ENCODE peak calls at places on chromosomes 5 and 9, in eight cellular contexts. J, K, G, M, X, Y, E and P are unnamed samples.

GRCh38 chr5:143148461-143149170 is 254.9 kb downstream of the NR3C1 start:
- DNase-seq in J (no peak), M (no peak), G (peak), K (no peak), Y (no peak), X (no peak), E (no peak), P (no peak)

GRCh38 chr9:109816490-109816889 is 36.5 kb downstream of the PALM2AKAP2 start:
- DNase-seq in G (peak), E (no peak), J (no peak), Y (no peak), X (no peak), K (no peak), M (no peak), P (peak)

GRCh38 chr5:76818844-76819831 is at the start of gene F2RL1:
- DNase-seq in G (peak), X (peak), K (peak), E (peak), M (peak), Y (peak), J (peak), P (peak)

GRCh38 chr5:51279983-51280382 is 103.3 kb upstream of the ISL1 start:
- DNase-seq in M (no peak), E (no peak), X (peak), G (no peak), K (peak), J (no peak), Y (no peak), P (no peak)

GRCh38 chr9:89777544-89777943 is 172.7 kb downstream of the GADD45G start:
- DNase-seq in K (no peak), M (no peak), X (no peak), Y (no peak), E (no peak), G (no peak), J (no peak), P (no peak)

GRCh38 chr9:12784461-12785250 is 9.8 kb downstream of the LURAP1L start:
- DNase-seq in M (no peak), G (peak), X (no peak), K (no peak), E (no peak), J (no peak), Y (no peak), P (peak)

GRCh38 chr5:92337772-92338234 is 954.7 kb upstream of the ARRDC3 start:
- DNase-seq in J (no peak), X (no peak), M (no peak), E (no peak), K (no peak), G (no peak), Y (no peak), P (peak)

GRCh38 chr9:69115621-69116020 is 58.5 kb upstream of the TJP2 start:
- DNase-seq in K (no peak), X (no peak), E (no peak), M (no peak), G (peak), J (no peak), Y (no peak), P (peak)

GRCh38 chr5:43627028-43627427 is 24.0 kb downstream of the NNT start:
- DNase-seq in Y (peak), M (no peak), G (peak), E (no peak), X (peak), J (no peak), K (peak), P (peak)

GRCh38 chr9:14043491-14043890 is 270.4 kb downstream of the NFIB start:
- DNase-seq in J (no peak), G (no peak), X (no peak), K (no peak), Y (no peak), M (no peak), E (no peak), P (no peak)

GRCh38 chr9:79709945-79710674 is 138.3 kb downstream of the TLE4 start:
- DNase-seq in Y (no peak), E (no peak), M (no peak), K (no peak), G (no peak), X (no peak), J (peak), P (no peak)

GRCh38 chr9:121529237-121529987 is 29.8 kb upstream of the GGTA1 start:
- DNase-seq in X (peak), G (peak), M (no peak), E (no peak), K (no peak), J (peak), Y (no peak), P (peak)

GRCh38 chr9:94879230-94879629 is 152.7 kb downstream of the AOPEP start:
- DNase-seq in G (no peak), Y (no peak), X (no peak), J (no peak), M (no peak), E (no peak), K (no peak), P (no peak)

GRCh38 chr5:57103317-57103907 is 70.4 kb upstream of the GPBP1 start:
- DNase-seq in J (no peak), X (no peak), M (no peak), G (no peak), E (no peak), K (no peak), Y (no peak), P (no peak)

GRCh38 chr5:177256296-177256695 is 47.2 kb downstream of the RAB24 start:
- DNase-seq in E (no peak), M (no peak), Y (no peak), K (no peak), G (no peak), X (no peak), J (no peak), P (peak)

GRCh38 chr9:20948703-20949102 is 82.7 kb downstream of the HACD4 start:
- DNase-seq in J (no peak), Y (no peak), X (no peak), E (no peak), G (no peak), M (no peak), K (no peak), P (no peak)

GRCh38 chr5:75331095-75332090 is 5.6 kb upstream of the HMGCR start:
- DNase-seq in J (no peak), G (no peak), K (no peak), X (no peak), E (no peak), M (no peak), Y (no peak), P (no peak)

GRCh38 chr9:76441551-76442322 is 17.2 kb upstream of the GCNT1 start:
- DNase-seq in E (peak), J (no peak), M (no peak), G (peak), Y (no peak), X (no peak), K (no peak), P (peak)

GRCh38 chr9:134593756-134594375 is 47.7 kb upstream of the COL5A1 start:
- DNase-seq in M (no peak), Y (no peak), E (no peak), K (no peak), G (no peak), J (no peak), X (peak), P (no peak)

GRCh38 chr9:85741112-85741874 is 461 bp downstream of the AGTPBP1 start:
- DNase-seq in G (no peak), J (peak), X (peak), K (peak), E (peak), Y (peak), M (peak), P (peak)

GRCh38 chr5:107948377-107948776 is 277.6 kb upstream of the EFNA5 start:
- DNase-seq in E (no peak), K (no peak), M (no peak), Y (no peak), J (no peak), X (peak), G (no peak), P (no peak)